ENCODE peak calls at places on chromosomes 6 and 20, in four cellular contexts. One of them, this sample, is unnamed.

GRCh38 chr6:16136536-16137450 is 7.9 kb downstream of the MYLIP start:
- DNase-seq in HepG2: no peak
- DNase-seq in GM12878: no peak
- DNase-seq in K562: no peak
- DNase-seq in this sample: no peak

GRCh38 chr6:159828074-159828473 is 28.0 kb downstream of the PNLDC1 start:
- DNase-seq in HepG2: no peak
- DNase-seq in GM12878: no peak
- DNase-seq in K562: no peak
- DNase-seq in this sample: no peak

GRCh38 chr6:16769986-16770376 is 8.7 kb upstream of the ATXN1 start:
- DNase-seq in HepG2: no peak
- DNase-seq in GM12878: no peak
- DNase-seq in K562: no peak
- DNase-seq in this sample: no peak

GRCh38 chr20:33871362-33871761 is 60.2 kb downstream of the CHMP4B start:
- DNase-seq in HepG2: no peak
- DNase-seq in GM12878: no peak
- DNase-seq in K562: no peak
- DNase-seq in this sample: no peak

GRCh38 chr6:92887871-92888270 is 531.5 kb downstream of the EPHA7 start:
- DNase-seq in HepG2: no peak
- DNase-seq in GM12878: no peak
- DNase-seq in K562: no peak
- DNase-seq in this sample: no peak

GRCh38 chr20:48851579-48851978 is 23.8 kb upstream of the PREX1 start:
- DNase-seq in HepG2: peak; percentile 41
- DNase-seq in GM12878: no peak
- DNase-seq in K562: no peak
- DNase-seq in this sample: no peak

GRCh38 chr6:138509371-138509770 is 10.1 kb upstream of the NHSL1 start:
- DNase-seq in HepG2: peak; percentile 71
- DNase-seq in GM12878: no peak
- DNase-seq in K562: peak; percentile 16
- DNase-seq in this sample: peak; percentile 6

GRCh38 chr20:48153523-48153922 is 368.2 kb upstream of the SULF2 start:
- DNase-seq in HepG2: no peak
- DNase-seq in GM12878: no peak
- DNase-seq in K562: no peak
- DNase-seq in this sample: no peak

GRCh38 chr6:166259296-166259977 is 48.8 kb downstream of the PRR18 start:
- DNase-seq in HepG2: no peak
- DNase-seq in GM12878: no peak
- DNase-seq in K562: no peak
- DNase-seq in this sample: no peak

GRCh38 chr6:31587791-31588777 is 2.0 kb downstream of the LST1 start:
- DNase-seq in HepG2: no peak
- DNase-seq in GM12878: no peak
- DNase-seq in K562: no peak
- DNase-seq in this sample: no peak

GRCh38 chr6:108651781-108652227 is 91.1 kb downstream of the FOXO3 start:
- DNase-seq in HepG2: no peak
- DNase-seq in GM12878: no peak
- DNase-seq in K562: no peak
- DNase-seq in this sample: no peak

GRCh38 chr6:35415065-35415880 is 36.9 kb upstream of the FANCE start:
- DNase-seq in HepG2: peak; percentile 99
- DNase-seq in GM12878: no peak
- DNase-seq in K562: peak; percentile 78
- DNase-seq in this sample: peak; percentile 63

GRCh38 chr6:118912646-118913045 is 18.7 kb downstream of the ASF1A start:
- DNase-seq in HepG2: no peak
- DNase-seq in GM12878: no peak
- DNase-seq in K562: no peak
- DNase-seq in this sample: peak; percentile 27

GRCh38 chr6:113936093-113936934 is 34.6 kb downstream of the HDAC2 start:
- DNase-seq in HepG2: peak; percentile 50
- DNase-seq in GM12878: peak; percentile 24
- DNase-seq in K562: peak; percentile 41
- DNase-seq in this sample: peak; percentile 53

GRCh38 chr20:45337367-45338120 is 10.7 kb downstream of the SDC4 start:
- DNase-seq in HepG2: peak; percentile 65
- DNase-seq in GM12878: no peak
- DNase-seq in K562: peak; percentile 61
- DNase-seq in this sample: no peak

GRCh38 chr6:113402541-113402940 is 454.6 kb upstream of the MARCKS start:
- DNase-seq in HepG2: no peak
- DNase-seq in GM12878: no peak
- DNase-seq in K562: no peak
- DNase-seq in this sample: no peak

GRCh38 chr6:167244991-167245390 is 46.1 kb upstream of the UNC93A start:
- DNase-seq in HepG2: no peak
- DNase-seq in GM12878: no peak
- DNase-seq in K562: no peak
- DNase-seq in this sample: no peak

GRCh38 chr6:35729722-35730121 is 7.1 kb upstream of the ARMC12 start:
- DNase-seq in HepG2: no peak
- DNase-seq in GM12878: no peak
- DNase-seq in K562: no peak
- DNase-seq in this sample: no peak

GRCh38 chr6:169097336-169098052 is 156.2 kb downstream of the THBS2 start:
- DNase-seq in HepG2: no peak
- DNase-seq in GM12878: no peak
- DNase-seq in K562: no peak
- DNase-seq in this sample: no peak

GRCh38 chr20:61436674-61437279 is 184.7 kb downstream of the CDH4 start:
- DNase-seq in HepG2: no peak
- DNase-seq in GM12878: no peak
- DNase-seq in K562: no peak
- DNase-seq in this sample: no peak

DNA sequence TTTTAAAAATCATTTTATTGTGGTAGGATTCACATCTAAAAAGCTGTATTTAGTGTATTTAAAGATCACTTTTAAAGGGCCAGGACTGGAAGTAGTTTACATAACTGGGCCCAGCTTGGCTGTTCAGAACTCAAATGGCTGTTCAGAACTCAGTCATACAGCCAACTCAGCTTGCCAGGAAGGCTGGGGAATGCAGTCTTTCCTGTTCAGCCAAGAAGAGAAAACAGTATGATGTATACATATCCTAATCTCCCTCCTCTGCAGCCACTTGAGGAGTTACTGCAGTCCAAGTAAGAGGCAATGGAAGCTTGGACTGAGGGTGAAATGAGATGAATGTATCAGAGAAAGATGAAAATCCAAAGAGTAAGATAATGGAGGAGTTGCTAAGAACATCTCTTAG is 24.6 kb downstream of the DSTN start:
- DNase-seq in HepG2: no peak
- DNase-seq in GM12878: no peak
- DNase-seq in K562: no peak
- DNase-seq in this sample: no peak
- TF ChIP-seq ZBTB33 in HepG2: no peak
- TF ChIP-seq ZBTB33 in GM12878: no peak
- TF ChIP-seq ZBTB33 in K562: no peak
- TF ChIP-seq ZBTB33 in this sample: no peak

GRCh38 chr6:51394061-51394460 is 575.4 kb downstream of the TFAP2B start:
- DNase-seq in HepG2: peak; percentile 41
- DNase-seq in GM12878: no peak
- DNase-seq in K562: no peak
- DNase-seq in this sample: no peak

GRCh38 chr6:51398793-51399192 is 580.1 kb downstream of the TFAP2B start:
- DNase-seq in HepG2: no peak
- DNase-seq in GM12878: no peak
- DNase-seq in K562: no peak
- DNase-seq in this sample: no peak

GRCh38 chr6:51396583-51396982 is 577.9 kb downstream of the TFAP2B start:
- DNase-seq in HepG2: no peak
- DNase-seq in GM12878: no peak
- DNase-seq in K562: no peak
- DNase-seq in this sample: no peak

GRCh38 chr6:51398064-51398740 is 579.5 kb downstream of the TFAP2B start:
- DNase-seq in HepG2: no peak
- DNase-seq in GM12878: peak; percentile 24
- DNase-seq in K562: no peak
- DNase-seq in this sample: no peak
- TF ChIP-seq CHD2 in HepG2: no peak
- TF ChIP-seq CHD2 in GM12878: no peak
- TF ChIP-seq CHD2 in K562: no peak
- TF ChIP-seq CHD2 in this sample: no peak

GRCh38 chr6:20098267-20098876 is 113.9 kb downstream of the MBOAT1 start:
- DNase-seq in HepG2: no peak
- DNase-seq in GM12878: no peak
- DNase-seq in K562: no peak
- DNase-seq in this sample: no peak

GRCh38 chr6:20095436-20095835 is 116.8 kb downstream of the MBOAT1 start:
- DNase-seq in HepG2: no peak
- DNase-seq in GM12878: no peak
- DNase-seq in K562: no peak
- DNase-seq in this sample: no peak

GRCh38 chr6:20092071-20092566 is 120.2 kb downstream of the MBOAT1 start:
- DNase-seq in HepG2: peak; percentile 57
- DNase-seq in GM12878: peak; percentile 17
- DNase-seq in K562: peak; percentile 41
- DNase-seq in this sample: peak; percentile 36

DNA sequence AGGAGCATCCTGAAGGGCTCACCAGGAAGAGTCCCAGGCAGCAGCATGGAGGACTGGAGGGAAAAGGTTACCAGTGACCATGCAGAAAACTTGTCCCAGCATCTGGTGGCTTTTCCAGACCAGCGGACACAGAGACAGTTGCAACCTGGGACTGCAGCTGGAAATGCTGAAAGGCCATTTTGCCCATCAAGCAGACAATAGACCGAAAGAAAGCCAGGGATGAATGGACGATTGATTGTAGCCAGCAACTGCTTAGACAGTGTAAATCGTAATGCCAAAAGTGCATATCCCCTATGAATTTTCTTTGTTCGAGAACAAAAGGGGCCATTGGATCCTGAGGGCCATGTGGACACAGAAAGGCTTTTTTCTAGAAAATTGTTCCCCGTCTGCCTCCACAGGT is 115.8 kb downstream of the MBOAT1 start:
- DNase-seq in HepG2: no peak
- DNase-seq in GM12878: no peak
- DNase-seq in K562: no peak
- DNase-seq in this sample: no peak
- TF ChIP-seq ZBTB33 in HepG2: no peak
- TF ChIP-seq ZBTB33 in GM12878: no peak
- TF ChIP-seq ZBTB33 in K562: no peak
- TF ChIP-seq ZBTB33 in this sample: no peak

DNA sequence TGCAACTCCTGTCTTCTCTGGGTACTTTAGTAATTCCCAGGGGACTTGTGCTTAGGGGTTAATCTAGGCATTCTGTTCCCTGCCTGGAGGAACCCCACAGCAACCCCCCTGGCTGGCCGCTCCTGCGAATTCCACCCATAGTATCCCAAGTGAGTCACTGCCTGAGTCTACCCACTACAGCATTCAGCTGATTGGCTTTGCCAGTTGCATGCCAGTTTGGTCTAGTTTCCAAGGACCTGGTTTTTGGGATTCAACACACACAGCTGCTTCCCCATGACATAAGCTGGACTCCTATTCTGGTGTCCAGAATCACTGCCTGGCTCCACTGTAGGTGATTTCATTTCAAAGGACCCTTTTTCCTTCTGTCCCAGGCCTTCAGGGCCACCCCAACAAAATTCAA is 40.3 kb downstream of the PLCG1 start:
- DNase-seq in HepG2: no peak
- DNase-seq in GM12878: no peak
- DNase-seq in K562: no peak
- DNase-seq in this sample: no peak
- TF ChIP-seq CHD2 in HepG2: no peak
- TF ChIP-seq CHD2 in GM12878: no peak
- TF ChIP-seq CHD2 in K562: no peak
- TF ChIP-seq CHD2 in this sample: no peak

GRCh38 chr6:154842828-154843227 is 109.6 kb downstream of the SCAF8 start:
- DNase-seq in HepG2: no peak
- DNase-seq in GM12878: no peak
- DNase-seq in K562: no peak
- DNase-seq in this sample: peak; percentile 14
- TF ChIP-seq ZBTB33 in HepG2: no peak
- TF ChIP-seq ZBTB33 in GM12878: no peak
- TF ChIP-seq ZBTB33 in K562: no peak
- TF ChIP-seq ZBTB33 in this sample: no peak

GRCh38 chr6:140043357-140043756 is 668.9 kb upstream of the CITED2 start:
- DNase-seq in HepG2: no peak
- DNase-seq in GM12878: no peak
- DNase-seq in K562: no peak
- DNase-seq in this sample: no peak
- TF ChIP-seq CHD2 in HepG2: no peak
- TF ChIP-seq CHD2 in GM12878: no peak
- TF ChIP-seq CHD2 in K562: no peak
- TF ChIP-seq CHD2 in this sample: no peak

GRCh38 chr20:17797579-17797978 is 97.8 kb downstream of the BANF2 start:
- DNase-seq in HepG2: no peak
- DNase-seq in GM12878: no peak
- DNase-seq in K562: no peak
- DNase-seq in this sample: peak; percentile 60

GRCh38 chr20:17796096-17796563 is 96.4 kb downstream of the BANF2 start:
- DNase-seq in HepG2: peak; percentile 82
- DNase-seq in GM12878: no peak
- DNase-seq in K562: no peak
- DNase-seq in this sample: no peak

GRCh38 chr20:17798601-17799000 is 98.8 kb downstream of the BANF2 start:
- DNase-seq in HepG2: no peak
- DNase-seq in GM12878: no peak
- DNase-seq in K562: no peak
- DNase-seq in this sample: no peak

GRCh38 chr20:17795449-17796095 is 95.8 kb downstream of the BANF2 start:
- DNase-seq in HepG2: no peak
- DNase-seq in GM12878: no peak
- DNase-seq in K562: no peak
- DNase-seq in this sample: no peak

GRCh38 chr20:17797163-17797562 is 97.4 kb downstream of the BANF2 start:
- DNase-seq in HepG2: peak; percentile 34
- DNase-seq in GM12878: no peak
- DNase-seq in K562: no peak
- DNase-seq in this sample: no peak
- TF ChIP-seq ZBTB33 in HepG2: no peak
- TF ChIP-seq ZBTB33 in GM12878: no peak
- TF ChIP-seq ZBTB33 in K562: no peak
- TF ChIP-seq ZBTB33 in this sample: no peak

DNA sequence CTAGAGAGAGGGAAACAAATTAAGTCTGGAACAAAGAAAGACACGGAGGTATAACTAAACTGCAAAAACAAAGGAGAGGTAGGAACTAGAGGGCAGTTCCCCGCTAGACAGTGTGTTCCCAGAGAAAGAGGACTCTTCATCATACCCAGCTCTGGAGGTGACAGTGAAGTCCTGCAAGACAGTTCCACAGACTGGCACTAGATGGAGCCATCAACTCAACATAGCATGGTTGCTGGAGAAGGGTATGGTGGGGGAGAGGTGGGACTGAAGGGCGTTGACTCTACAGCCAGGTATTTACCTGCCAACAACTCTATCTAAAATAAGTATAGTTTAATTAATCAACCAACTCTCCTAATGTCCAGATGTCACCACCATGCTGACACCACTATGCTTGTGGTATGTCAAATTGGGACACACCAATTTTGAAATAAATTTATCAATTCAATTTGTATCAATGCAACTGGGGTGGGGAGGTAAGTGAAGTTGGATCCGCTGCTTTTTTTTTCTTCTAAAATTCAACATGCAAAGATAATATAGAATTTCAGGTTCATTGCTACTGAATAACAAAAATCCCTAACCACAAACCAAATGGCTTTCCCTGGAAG is 9.7 kb downstream of the BACH2 start:
- DNase-seq in HepG2: peak; percentile 28
- DNase-seq in GM12878: no peak
- DNase-seq in K562: peak; percentile 77
- DNase-seq in this sample: peak; percentile 41
- TF ChIP-seq CHD2 in HepG2: no peak
- TF ChIP-seq CHD2 in GM12878: no peak
- TF ChIP-seq CHD2 in K562: no peak
- TF ChIP-seq CHD2 in this sample: no peak

This sample was measured in SK-N-SH.